ENCODE peak calls at places on chromosomes 7 and 10, in eight cellular contexts. One of them, this sample, is unnamed.

GRCh38 chr10:1406172-1406975 is 331.0 kb downstream of the ADARB2 start:
- DNase-seq in left ventricle myocardium inferior: no peak
- DNase-seq in psoas muscle: no peak
- DNase-seq in endodermal cell: peak
- DNase-seq in fibroblast of the aortic adventitia: no peak
- DNase-seq in progenitor cell of endocrine pancreas: no peak
- DNase-seq in fibroblast of mammary gland: no peak
- DNase-seq in glutamatergic neuron: no peak
- DNase-seq in this sample: no peak

GRCh38 chr10:44976352-44977198 is 2.0 kb downstream of the DEPP1 start:
- DNase-seq in left ventricle myocardium inferior: no peak
- DNase-seq in psoas muscle: no peak
- DNase-seq in endodermal cell: no peak
- DNase-seq in fibroblast of the aortic adventitia: peak
- DNase-seq in progenitor cell of endocrine pancreas: no peak
- DNase-seq in fibroblast of mammary gland: no peak
- DNase-seq in glutamatergic neuron: no peak
- DNase-seq in this sample: no peak

GRCh38 chr10:49164587-49165188 is 23.5 kb downstream of the TMEM273 start:
- DNase-seq in left ventricle myocardium inferior: no peak
- DNase-seq in psoas muscle: no peak
- DNase-seq in endodermal cell: peak
- DNase-seq in fibroblast of the aortic adventitia: peak
- DNase-seq in progenitor cell of endocrine pancreas: peak
- DNase-seq in fibroblast of mammary gland: peak
- DNase-seq in glutamatergic neuron: peak
- DNase-seq in this sample: peak

GRCh38 chr10:75395955-75396860 is 5.4 kb downstream of the ZNF503 start:
- DNase-seq in left ventricle myocardium inferior: peak
- DNase-seq in psoas muscle: peak
- DNase-seq in endodermal cell: peak
- DNase-seq in fibroblast of the aortic adventitia: peak
- DNase-seq in progenitor cell of endocrine pancreas: peak
- DNase-seq in fibroblast of mammary gland: peak
- DNase-seq in glutamatergic neuron: peak
- DNase-seq in this sample: peak

GRCh38 chr7:12403287-12404181 is at the start of gene VWDE:
- DNase-seq in left ventricle myocardium inferior: no peak
- DNase-seq in psoas muscle: no peak
- DNase-seq in endodermal cell: peak
- DNase-seq in fibroblast of the aortic adventitia: no peak
- DNase-seq in progenitor cell of endocrine pancreas: peak
- DNase-seq in fibroblast of mammary gland: peak
- DNase-seq in glutamatergic neuron: peak
- DNase-seq in this sample: peak

GRCh38 chr10:7551891-7552731 is 114.7 kb downstream of the ITIH5 start:
- DNase-seq in left ventricle myocardium inferior: peak
- DNase-seq in psoas muscle: no peak
- DNase-seq in endodermal cell: peak
- DNase-seq in fibroblast of the aortic adventitia: no peak
- DNase-seq in progenitor cell of endocrine pancreas: no peak
- DNase-seq in fibroblast of mammary gland: no peak
- DNase-seq in glutamatergic neuron: no peak
- DNase-seq in this sample: no peak

GRCh38 chr10:44804661-44805060 is 106.5 kb upstream of the TMEM72 start:
- DNase-seq in left ventricle myocardium inferior: no peak
- DNase-seq in psoas muscle: no peak
- DNase-seq in endodermal cell: no peak
- DNase-seq in fibroblast of the aortic adventitia: peak
- DNase-seq in progenitor cell of endocrine pancreas: no peak
- DNase-seq in fibroblast of mammary gland: no peak
- DNase-seq in glutamatergic neuron: no peak
- DNase-seq in this sample: no peak

GRCh38 chr10:78255796-78256638 is 222.4 kb downstream of the RPS24 start:
- DNase-seq in left ventricle myocardium inferior: no peak
- DNase-seq in psoas muscle: peak
- DNase-seq in endodermal cell: peak
- DNase-seq in fibroblast of the aortic adventitia: peak
- DNase-seq in progenitor cell of endocrine pancreas: no peak
- DNase-seq in fibroblast of mammary gland: peak
- DNase-seq in glutamatergic neuron: no peak
- DNase-seq in this sample: no peak

GRCh38 chr7:105862770-105863169 is 13.6 kb downstream of the ATXN7L1 start:
- DNase-seq in left ventricle myocardium inferior: no peak
- DNase-seq in psoas muscle: no peak
- DNase-seq in endodermal cell: peak
- DNase-seq in fibroblast of the aortic adventitia: no peak
- DNase-seq in progenitor cell of endocrine pancreas: no peak
- DNase-seq in fibroblast of mammary gland: no peak
- DNase-seq in glutamatergic neuron: no peak
- DNase-seq in this sample: no peak

GRCh38 chr10:84008878-84009277 is 130.4 kb upstream of the GHITM start:
- DNase-seq in left ventricle myocardium inferior: no peak
- DNase-seq in psoas muscle: no peak
- DNase-seq in endodermal cell: peak
- DNase-seq in fibroblast of the aortic adventitia: no peak
- DNase-seq in progenitor cell of endocrine pancreas: no peak
- DNase-seq in fibroblast of mammary gland: peak
- DNase-seq in glutamatergic neuron: peak
- DNase-seq in this sample: peak

GRCh38 chr10:49394933-49395740 is 752 bp downstream of the DRGX start:
- DNase-seq in left ventricle myocardium inferior: no peak
- DNase-seq in psoas muscle: no peak
- DNase-seq in endodermal cell: peak
- DNase-seq in fibroblast of the aortic adventitia: no peak
- DNase-seq in progenitor cell of endocrine pancreas: no peak
- DNase-seq in fibroblast of mammary gland: no peak
- DNase-seq in glutamatergic neuron: peak
- DNase-seq in this sample: peak

GRCh38 chr10:108801775-108802516 is 1121.4 kb downstream of the XPNPEP1 start:
- DNase-seq in left ventricle myocardium inferior: no peak
- DNase-seq in psoas muscle: no peak
- DNase-seq in endodermal cell: no peak
- DNase-seq in fibroblast of the aortic adventitia: peak
- DNase-seq in progenitor cell of endocrine pancreas: no peak
- DNase-seq in fibroblast of mammary gland: peak
- DNase-seq in glutamatergic neuron: no peak
- DNase-seq in this sample: no peak

DNA sequence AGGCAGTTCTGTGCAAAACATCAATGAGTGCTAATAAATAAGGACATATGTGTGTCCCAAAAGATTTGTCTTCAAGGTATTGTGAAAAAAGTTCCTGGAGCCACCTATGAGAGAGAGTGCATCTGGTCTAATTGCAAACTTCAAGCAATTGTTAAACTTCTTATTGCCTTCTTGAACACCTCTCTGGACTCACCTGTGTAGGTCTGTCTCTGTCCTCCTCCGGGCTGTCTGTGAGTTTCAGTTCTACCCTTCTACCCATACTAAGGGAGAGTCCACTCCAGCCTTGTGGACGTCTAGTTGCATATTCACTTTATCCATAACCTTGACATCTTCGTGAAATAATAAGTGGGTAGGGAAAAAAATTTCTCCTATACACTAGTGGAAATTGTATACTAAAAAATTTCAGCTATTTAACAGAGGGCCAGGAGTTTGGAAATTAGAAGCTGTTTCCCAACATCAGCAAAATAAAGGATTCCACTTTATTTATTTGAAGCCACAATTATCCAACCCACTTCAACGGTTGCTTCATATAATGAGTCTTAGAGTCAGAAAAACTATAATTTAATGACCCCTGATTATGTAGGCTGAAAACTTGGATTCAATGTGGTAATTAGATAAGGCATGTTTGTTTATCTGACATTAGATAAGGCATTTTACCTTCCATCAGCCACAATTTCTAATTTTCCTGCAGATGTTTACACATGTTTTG is 150.7 kb upstream of the FAM3C start:
- DNase-seq in left ventricle myocardium inferior: no peak
- DNase-seq in psoas muscle: no peak
- DNase-seq in endodermal cell: no peak
- DNase-seq in fibroblast of the aortic adventitia: peak
- DNase-seq in progenitor cell of endocrine pancreas: no peak
- DNase-seq in fibroblast of mammary gland: no peak
- DNase-seq in glutamatergic neuron: no peak
- DNase-seq in this sample: no peak
- TF ChIP-seq CTCF in left ventricle myocardium inferior: no peak
- TF ChIP-seq CTCF in psoas muscle: no peak
- TF ChIP-seq CTCF in endodermal cell: no peak
- TF ChIP-seq CTCF in fibroblast of the aortic adventitia: no peak
- TF ChIP-seq CTCF in progenitor cell of endocrine pancreas: no peak
- TF ChIP-seq CTCF in fibroblast of mammary gland: no peak
- TF ChIP-seq CTCF in glutamatergic neuron: no peak
- TF ChIP-seq CTCF in this sample: no peak

GRCh38 chr10:61271127-61271780 is 181.9 kb downstream of the TMEM26 start:
- DNase-seq in left ventricle myocardium inferior: no peak
- DNase-seq in psoas muscle: no peak
- DNase-seq in endodermal cell: no peak
- DNase-seq in fibroblast of the aortic adventitia: peak
- DNase-seq in progenitor cell of endocrine pancreas: no peak
- DNase-seq in fibroblast of mammary gland: peak
- DNase-seq in glutamatergic neuron: no peak
- DNase-seq in this sample: no peak
- TF ChIP-seq CTCF in left ventricle myocardium inferior: no peak
- TF ChIP-seq CTCF in psoas muscle: no peak
- TF ChIP-seq CTCF in endodermal cell: peak
- TF ChIP-seq CTCF in fibroblast of the aortic adventitia: no peak
- TF ChIP-seq CTCF in progenitor cell of endocrine pancreas: peak
- TF ChIP-seq CTCF in fibroblast of mammary gland: peak
- TF ChIP-seq CTCF in glutamatergic neuron: no peak
- TF ChIP-seq CTCF in this sample: no peak

DNA sequence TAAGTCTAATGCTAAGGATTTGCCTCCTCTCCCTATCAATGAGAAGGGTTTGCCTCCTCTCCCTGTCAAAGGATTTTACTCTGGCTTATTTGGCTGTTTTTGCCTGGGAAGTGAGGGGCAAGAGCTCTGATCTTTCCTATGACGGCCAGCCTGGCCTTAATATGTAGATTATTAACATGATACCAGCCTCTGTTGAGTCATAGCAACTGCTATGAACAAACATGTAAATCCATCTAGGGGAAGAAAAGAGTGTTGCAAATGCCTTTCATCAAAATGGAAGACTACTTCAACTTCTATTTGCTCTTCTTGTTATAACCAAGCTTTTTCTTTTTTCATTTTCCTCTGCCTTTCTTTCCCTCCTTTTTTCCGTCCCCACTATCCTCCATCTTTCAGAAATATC is 46.6 kb downstream of the BTRC start:
- DNase-seq in left ventricle myocardium inferior: no peak
- DNase-seq in psoas muscle: no peak
- DNase-seq in endodermal cell: no peak
- DNase-seq in fibroblast of the aortic adventitia: no peak
- DNase-seq in progenitor cell of endocrine pancreas: no peak
- DNase-seq in fibroblast of mammary gland: no peak
- DNase-seq in glutamatergic neuron: no peak
- DNase-seq in this sample: no peak
- TF ChIP-seq CTCF in left ventricle myocardium inferior: no peak
- TF ChIP-seq CTCF in psoas muscle: no peak
- TF ChIP-seq CTCF in endodermal cell: no peak
- TF ChIP-seq CTCF in fibroblast of the aortic adventitia: no peak
- TF ChIP-seq CTCF in progenitor cell of endocrine pancreas: no peak
- TF ChIP-seq CTCF in fibroblast of mammary gland: no peak
- TF ChIP-seq CTCF in glutamatergic neuron: no peak
- TF ChIP-seq CTCF in this sample: no peak

DNA sequence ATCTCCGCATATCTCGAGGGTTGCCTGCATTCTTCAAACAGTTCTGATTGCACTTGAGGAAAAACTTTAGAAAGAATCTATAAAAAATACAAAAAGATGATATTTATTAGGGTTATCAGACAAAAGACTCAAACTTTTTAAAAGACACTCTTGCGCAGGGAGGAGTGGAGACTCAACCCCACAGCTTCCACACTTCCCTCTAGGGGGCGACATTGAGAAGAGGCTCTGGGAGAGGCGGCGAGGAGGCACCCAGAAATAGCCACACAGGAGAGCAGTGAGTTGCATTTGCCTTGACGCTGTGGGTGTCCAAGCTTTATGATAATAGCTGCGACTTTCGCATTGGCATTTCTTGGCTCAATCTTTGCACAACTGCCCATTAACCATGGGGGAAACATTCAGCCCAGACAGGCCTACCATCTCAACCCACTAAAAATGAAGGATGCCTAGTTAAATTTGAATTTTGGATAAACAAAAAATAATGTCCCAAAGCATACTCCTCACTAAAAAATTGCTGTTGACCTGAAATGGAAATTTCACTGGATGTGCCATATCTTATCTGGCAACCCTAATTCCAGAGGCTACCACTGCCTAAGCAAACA is 86.2 kb downstream of the EBF3 start:
- DNase-seq in left ventricle myocardium inferior: no peak
- DNase-seq in psoas muscle: no peak
- DNase-seq in endodermal cell: peak
- DNase-seq in fibroblast of the aortic adventitia: peak
- DNase-seq in progenitor cell of endocrine pancreas: no peak
- DNase-seq in fibroblast of mammary gland: peak
- DNase-seq in glutamatergic neuron: no peak
- DNase-seq in this sample: peak
- TF ChIP-seq CTCF in left ventricle myocardium inferior: peak
- TF ChIP-seq CTCF in psoas muscle: peak
- TF ChIP-seq CTCF in endodermal cell: peak
- TF ChIP-seq CTCF in fibroblast of the aortic adventitia: peak
- TF ChIP-seq CTCF in progenitor cell of endocrine pancreas: peak
- TF ChIP-seq CTCF in fibroblast of mammary gland: peak
- TF ChIP-seq CTCF in glutamatergic neuron: peak
- TF ChIP-seq CTCF in this sample: peak

GRCh38 chr7:51426163-51426562 is 109.6 kb upstream of the COBL start:
- DNase-seq in left ventricle myocardium inferior: no peak
- DNase-seq in psoas muscle: no peak
- DNase-seq in endodermal cell: no peak
- DNase-seq in fibroblast of the aortic adventitia: no peak
- DNase-seq in progenitor cell of endocrine pancreas: no peak
- DNase-seq in fibroblast of mammary gland: no peak
- DNase-seq in glutamatergic neuron: no peak
- DNase-seq in this sample: no peak

GRCh38 chr7:51430480-51431086 is 114.0 kb upstream of the COBL start:
- DNase-seq in left ventricle myocardium inferior: no peak
- DNase-seq in psoas muscle: no peak
- DNase-seq in endodermal cell: peak
- DNase-seq in fibroblast of the aortic adventitia: peak
- DNase-seq in progenitor cell of endocrine pancreas: peak
- DNase-seq in fibroblast of mammary gland: peak
- DNase-seq in glutamatergic neuron: peak
- DNase-seq in this sample: peak

GRCh38 chr7:51428226-51428887 is 111.7 kb upstream of the COBL start:
- DNase-seq in left ventricle myocardium inferior: no peak
- DNase-seq in psoas muscle: no peak
- DNase-seq in endodermal cell: peak
- DNase-seq in fibroblast of the aortic adventitia: no peak
- DNase-seq in progenitor cell of endocrine pancreas: no peak
- DNase-seq in fibroblast of mammary gland: peak
- DNase-seq in glutamatergic neuron: peak
- DNase-seq in this sample: peak
- TF ChIP-seq CTCF in left ventricle myocardium inferior: no peak
- TF ChIP-seq CTCF in psoas muscle: no peak
- TF ChIP-seq CTCF in endodermal cell: peak
- TF ChIP-seq CTCF in fibroblast of the aortic adventitia: no peak
- TF ChIP-seq CTCF in progenitor cell of endocrine pancreas: peak
- TF ChIP-seq CTCF in fibroblast of mammary gland: peak
- TF ChIP-seq CTCF in glutamatergic neuron: no peak
- TF ChIP-seq CTCF in this sample: no peak